ENCODE peak calls at places on chromosomes 5 and 9, in ten cellular contexts. U is dorsolateral prefrontal cortex, Q is type B pancreatic cell, Y is IMR-90, P is gastrocnemius medialis, B is endothelial cell, R is heart left ventricle, H is ovary, G is astrocyte, N is A549. C is an unnamed sample.
A peak's percentile ranks its signal among the peaks of the same experiment; 100 is the strongest.

GRCh38 chr5:89703799-89704198 is 705.8 kb downstream of the CETN3 start:
- DNase-seq in U (no peak), Q (no peak), Y (no peak), P (no peak), B (peak; percentile 8), R (no peak), H (no peak), G (peak; percentile 76), N (no peak), C (no peak)

GRCh38 chr5:173913686-173914321 is 25.7 kb downstream of the CPEB4 start:
- DNase-seq in U (no peak), Q (no peak), Y (no peak), P (no peak), B (no peak), R (no peak), H (no peak), G (no peak), N (no peak), C (no peak)

GRCh38 chr9:89662718-89663246 is 58.0 kb downstream of the GADD45G start:
- DNase-seq in U (peak; percentile 35), Q (no peak), Y (no peak), P (no peak), B (no peak), R (no peak), H (no peak), G (no peak), N (no peak), C (no peak)

GRCh38 chr9:114621975-114622609 is 11.0 kb downstream of the TMEM268 start:
- DNase-seq in U (no peak), Q (no peak), Y (peak; percentile 84), P (no peak), B (no peak), R (no peak), H (peak; percentile 62), G (peak; percentile 92), N (peak; percentile 14), C (no peak)

GRCh38 chr5:11904270-11904906 is at the start of gene CTNND2:
- DNase-seq in U (peak; percentile 88), Q (peak; percentile 87), Y (no peak), P (no peak), B (peak; percentile 71), R (peak; percentile 36), H (no peak), G (peak; percentile 60), N (peak; percentile 9), C (no peak)

GRCh38 chr9:73146113-73146815 is 5.4 kb upstream of the ANXA1 start:
- DNase-seq in U (no peak), Q (no peak), Y (no peak), P (no peak), B (no peak), R (no peak), H (no peak), G (no peak), N (no peak), C (no peak)

GRCh38 chr5:176723440-176723839 is 76.2 kb downstream of the TSPAN17 start:
- DNase-seq in U (no peak), Q (no peak), Y (no peak), P (no peak), B (no peak), R (no peak), H (no peak), G (no peak), N (no peak), C (peak; percentile 30)

GRCh38 chr5:159211712-159212111 is 2.4 kb upstream of the RNF145 start:
- DNase-seq in U (no peak), Q (no peak), Y (no peak), P (no peak), B (no peak), R (no peak), H (no peak), G (no peak), N (no peak), C (no peak)

GRCh38 chr5:113294341-113295110 is 140.3 kb downstream of the TSSK1B start:
- DNase-seq in U (peak; percentile 33), Q (peak; percentile 84), Y (peak; percentile 93), P (peak; percentile 79), B (peak; percentile 83), R (peak; percentile 95), H (peak; percentile 95), G (peak; percentile 84), N (peak; percentile 51), C (peak; percentile 42)

GRCh38 chr5:172806897-172807672 is 27.0 kb upstream of the ERGIC1 start:
- DNase-seq in U (no peak), Q (no peak), Y (peak; percentile 89), P (peak; percentile 71), B (peak; percentile 34), R (peak; percentile 91), H (peak; percentile 77), G (peak; percentile 83), N (peak; percentile 93), C (peak; percentile 77)

GRCh38 chr9:89402695-89403427 is 84.6 kb downstream of the SECISBP2 start:
- DNase-seq in U (no peak), Q (no peak), Y (no peak), P (no peak), B (no peak), R (no peak), H (no peak), G (no peak), N (no peak), C (no peak)

GRCh38 chr9:97923529-97924108 is 1.3 kb upstream of the TRMO start:
- DNase-seq in U (peak; percentile 70), Q (no peak), Y (peak; percentile 80), P (peak; percentile 48), B (peak; percentile 63), R (peak; percentile 65), H (peak; percentile 75), G (peak; percentile 59), N (peak; percentile 51), C (peak; percentile 61)

GRCh38 chr9:70557665-70558419 is 143.4 kb upstream of the KLF9 start:
- DNase-seq in U (no peak), Q (no peak), Y (no peak), P (no peak), B (no peak), R (no peak), H (no peak), G (no peak), N (no peak), C (no peak)

GRCh38 chr5:45532826-45533624 is 163.2 kb downstream of the HCN1 start:
- DNase-seq in U (no peak), Q (no peak), Y (no peak), P (no peak), B (no peak), R (peak; percentile 20), H (no peak), G (no peak), N (no peak), C (no peak)

GRCh38 chr5:45533692-45534091 is 162.5 kb downstream of the HCN1 start:
- DNase-seq in U (no peak), Q (no peak), Y (no peak), P (no peak), B (no peak), R (no peak), H (no peak), G (no peak), N (no peak), C (no peak)
- TF ChIP-seq CTCF in U (no peak), Q (no peak), Y (no peak), P (no peak), B (no peak), R (no peak), H (no peak), G (no peak), N (no peak), C (no peak)

DNA sequence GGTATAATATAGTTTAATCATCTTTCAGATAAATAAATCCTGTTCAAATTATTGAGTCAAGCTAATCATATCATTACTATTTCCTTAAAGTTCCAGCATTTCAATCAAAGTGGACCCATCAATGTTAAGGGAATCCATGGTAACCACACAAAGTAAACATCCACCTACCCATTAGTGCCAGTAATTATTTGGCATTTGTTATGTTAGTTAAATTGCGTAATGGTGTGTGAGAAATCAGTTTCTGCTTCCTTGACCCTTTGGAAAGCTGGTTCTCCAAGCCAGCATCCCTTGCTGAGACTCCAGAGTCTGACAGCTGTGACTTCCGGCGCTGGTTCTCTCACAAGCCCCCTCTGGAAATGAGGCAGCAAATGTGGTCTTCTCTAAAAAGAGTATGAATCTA is 308.5 kb upstream of the EFNA5 start:
- DNase-seq in U (no peak), Q (no peak), Y (peak; percentile 14), P (no peak), B (no peak), R (no peak), H (no peak), G (peak; percentile 29), N (no peak), C (no peak)
- TF ChIP-seq CTCF in U (no peak), Q (no peak), Y (no peak), P (no peak), B (no peak), R (no peak), H (no peak), G (no peak), N (no peak), C (no peak)

GRCh38 chr5:78362220-78362619 is 1.8 kb downstream of the SCAMP1 start:
- DNase-seq in U (no peak), Q (no peak), Y (no peak), P (no peak), B (no peak), R (no peak), H (no peak), G (no peak), N (no peak), C (no peak)

GRCh38 chr5:78360674-78361225 is 333 bp downstream of the SCAMP1 start:
- DNase-seq in U (peak; percentile 57), Q (peak; percentile 73), Y (no peak), P (peak; percentile 14), B (peak; percentile 37), R (peak; percentile 47), H (peak; percentile 68), G (no peak), N (peak; percentile 62), C (peak; percentile 71)

GRCh38 chr5:78361226-78361993 is 993 bp downstream of the SCAMP1 start:
- DNase-seq in U (peak; percentile 9), Q (no peak), Y (peak; percentile 78), P (peak; percentile 12), B (peak; percentile 26), R (peak; percentile 63), H (peak; percentile 47), G (peak; percentile 68), N (peak; percentile 55), C (no peak)

GRCh38 chr5:78367318-78367991 is 7.0 kb downstream of the SCAMP1 start:
- DNase-seq in U (no peak), Q (no peak), Y (no peak), P (no peak), B (no peak), R (no peak), H (no peak), G (no peak), N (no peak), C (no peak)

DNA sequence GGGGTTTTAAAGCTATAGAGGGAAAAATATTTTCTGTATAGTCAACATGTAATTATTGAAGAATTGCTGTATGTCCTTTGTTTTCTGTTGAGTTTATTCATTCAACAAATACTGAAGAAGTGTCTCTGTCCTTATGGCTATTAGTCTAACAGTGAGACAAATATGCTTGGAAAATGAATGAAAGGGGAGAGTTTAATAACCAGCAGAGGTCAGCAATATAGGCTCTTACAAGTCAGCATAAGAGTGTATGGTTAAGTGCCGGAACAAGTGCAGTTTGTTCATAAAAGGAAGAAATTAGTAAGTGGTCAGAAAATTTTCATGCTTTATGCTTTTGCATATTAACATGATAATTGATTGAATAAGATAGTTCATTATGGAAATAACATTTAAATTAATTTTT is 3.6 kb downstream of the SCAMP1 start:
- DNase-seq in U (no peak), Q (no peak), Y (no peak), P (no peak), B (no peak), R (no peak), H (no peak), G (no peak), N (no peak), C (no peak)
- TF ChIP-seq CTCF in U (no peak), Q (no peak), Y (no peak), P (no peak), B (no peak), R (no peak), H (no peak), G (no peak), N (peak; percentile 9), C (no peak)

GRCh38 chr5:128081111-128081865 is 2.3 kb upstream of the SLC12A2 start:
- DNase-seq in U (no peak), Q (no peak), Y (no peak), P (no peak), B (no peak), R (no peak), H (no peak), G (no peak), N (peak; percentile 42), C (no peak)
- TF ChIP-seq CTCF in U (no peak), Q (peak; percentile 61), Y (peak; percentile 16), P (no peak), B (no peak), R (no peak), H (no peak), G (peak; percentile 15), N (no peak), C (no peak)

C was measured in natural killer cell.